ENCODE peak calls at places on chromosomes 3 and 15, in seven cellular contexts. J is endothelial cell; X is adrenal gland; B is kidney; C is AG04450; I is GM13976; R is CD8-positive, alpha-beta T cell. U is an unnamed sample.

GRCh38 chr15:52144656-52145055 is 32.1 kb upstream of the BCL2L10 start:
- DNase-seq in X (no peak), R (no peak), J (no peak), C (no peak), B (no peak), I (no peak), U (no peak)

GRCh38 chr15:38514601-38515000 is 50.0 kb downstream of the RASGRP1 start:
- DNase-seq in B (no peak), C (no peak), J (no peak), X (no peak), R (no peak), I (no peak), U (no peak)

GRCh38 chr3:188947983-188948657 is 223.7 kb upstream of the TPRG1 start:
- DNase-seq in B (peak; percentile 97), J (no peak), X (peak; percentile 98), C (no peak), R (no peak), I (no peak), U (peak; percentile 70)

GRCh38 chr3:193594946-193595689 is 2.1 kb downstream of the OPA1 start:
- DNase-seq in J (no peak), R (no peak), B (no peak), C (no peak), I (no peak), X (no peak), U (no peak)

GRCh38 chr3:46544771-46545503 is 21.2 kb downstream of the LRRC2 start:
- DNase-seq in X (no peak), J (no peak), R (no peak), I (no peak), C (no peak), B (no peak), U (no peak)

GRCh38 chr3:143090966-143091365 is 28.6 kb upstream of the CHST2 start:
- DNase-seq in R (no peak), B (no peak), I (no peak), J (no peak), C (no peak), X (no peak), U (no peak)

GRCh38 chr15:100529556-100529955 is 806 bp upstream of the CERS3 start:
- DNase-seq in R (no peak), I (no peak), B (no peak), X (no peak), J (no peak), C (no peak), U (no peak)

GRCh38 chr3:31035681-31036080 is 141.2 kb upstream of the GADL1 start:
- DNase-seq in R (no peak), B (no peak), C (no peak), I (no peak), X (no peak), J (no peak), U (no peak)

GRCh38 chr3:66740260-66740659 is 239.4 kb upstream of the LRIG1 start:
- DNase-seq in J (no peak), R (no peak), B (no peak), C (no peak), X (no peak), I (no peak), U (no peak)

GRCh38 chr3:105715372-105715771 is 153.4 kb downstream of the CBLB start:
- DNase-seq in R (no peak), I (no peak), J (no peak), B (no peak), C (peak; percentile 58), X (no peak), U (no peak)

GRCh38 chr3:17089314-17089700 is 204.6 kb downstream of the PLCL2 start:
- DNase-seq in I (no peak), X (no peak), J (no peak), C (no peak), R (no peak), B (no peak), U (no peak)

GRCh38 chr3:122398920-122399319 is 14.9 kb downstream of the FAM162A start:
- DNase-seq in X (no peak), R (no peak), I (no peak), B (no peak), C (no peak), J (no peak), U (no peak)

GRCh38 chr3:106860182-106860581 is 517.1 kb upstream of the CCDC54 start:
- DNase-seq in X (no peak), J (no peak), R (no peak), B (no peak), I (no peak), C (no peak), U (no peak)

GRCh38 chr15:69723404-69724097 is 270.9 kb downstream of the RPLP1 start:
- DNase-seq in X (no peak), I (no peak), B (no peak), J (no peak), R (no peak), C (no peak), U (no peak)

GRCh38 chr3:107683447-107683846 is 160.7 kb downstream of the BBX start:
- DNase-seq in C (no peak), R (no peak), B (no peak), I (no peak), J (no peak), X (no peak), U (no peak)

GRCh38 chr3:134249935-134250716 is 533 bp downstream of the RYK start:
- DNase-seq in R (peak; percentile 28), J (peak; percentile 72), I (peak; percentile 76), X (peak; percentile 75), C (no peak), B (peak; percentile 88), U (peak; percentile 44)

GRCh38 chr3:122299872-122300460 is 25.1 kb upstream of the CSTA start:
- DNase-seq in I (no peak), C (no peak), R (peak; percentile 7), B (no peak), X (no peak), J (peak; percentile 17), U (no peak)

GRCh38 chr3:194687638-194688206 is 2.0 kb downstream of the FAM43A start:
- DNase-seq in C (no peak), X (peak; percentile 35), I (peak; percentile 81), B (peak; percentile 93), R (peak; percentile 70), J (peak; percentile 74), U (peak; percentile 50)

GRCh38 chr3:124761250-124761796 is 31.1 kb downstream of the UMPS start:
- DNase-seq in C (peak; percentile 77), R (peak; percentile 73), J (peak; percentile 81), I (peak; percentile 81), X (peak; percentile 87), B (peak; percentile 90), U (peak; percentile 83)

GRCh38 chr3:38141952-38142273 is 3.5 kb downstream of the MYD88 start:
- DNase-seq in B (no peak), R (no peak), X (no peak), C (no peak), J (no peak), I (no peak), U (no peak)

GRCh38 chr3:38141173-38141951 is 2.9 kb downstream of the MYD88 start:
- DNase-seq in J (no peak), R (no peak), I (no peak), C (no peak), B (no peak), X (no peak), U (peak; percentile 26)

GRCh38 chr3:38142959-38143358 is 4.5 kb downstream of the MYD88 start:
- DNase-seq in B (no peak), X (no peak), I (no peak), J (no peak), R (no peak), C (no peak), U (no peak)

GRCh38 chr3:38140326-38141172 is 2.1 kb downstream of the MYD88 start:
- DNase-seq in R (no peak), B (no peak), X (no peak), J (no peak), C (no peak), I (no peak), U (no peak)

DNA sequence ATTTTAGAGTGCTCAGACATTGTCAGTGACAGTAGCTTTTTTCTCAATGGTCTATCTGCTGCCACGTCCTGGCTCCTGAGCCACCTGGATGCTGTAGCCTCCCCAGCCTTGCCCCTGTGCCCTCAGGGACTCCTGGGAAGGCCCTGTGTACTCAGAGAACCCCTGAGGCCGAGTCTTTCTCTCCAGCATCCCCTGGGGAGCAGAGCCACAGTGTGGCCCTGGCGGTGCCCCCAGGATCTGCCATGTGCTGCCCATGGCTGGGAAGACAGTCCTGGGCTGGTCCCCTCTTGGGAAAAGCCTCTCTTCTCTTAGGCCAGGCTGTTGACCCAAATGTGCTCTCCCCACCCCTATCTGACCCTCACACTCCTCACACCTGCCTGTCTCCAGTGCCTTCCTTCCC is 5.0 kb downstream of the MYD88 start:
- DNase-seq in J (no peak), I (no peak), C (no peak), X (no peak), R (no peak), B (no peak), U (no peak)
- TF ChIP-seq CTCF in J (no peak), I (no peak), C (no peak), X (no peak), R (no peak), B (no peak), U (no peak)

GRCh38 chr15:23069496-23070166 is 30.3 kb upstream of the TUBGCP5 start:
- DNase-seq in I (no peak), R (no peak), X (no peak), J (peak; percentile 14), B (no peak), C (no peak), U (no peak)
- TF ChIP-seq CTCF in I (no peak), R (no peak), X (no peak), J (peak; percentile 55), B (no peak), C (no peak), U (no peak)

DNA sequence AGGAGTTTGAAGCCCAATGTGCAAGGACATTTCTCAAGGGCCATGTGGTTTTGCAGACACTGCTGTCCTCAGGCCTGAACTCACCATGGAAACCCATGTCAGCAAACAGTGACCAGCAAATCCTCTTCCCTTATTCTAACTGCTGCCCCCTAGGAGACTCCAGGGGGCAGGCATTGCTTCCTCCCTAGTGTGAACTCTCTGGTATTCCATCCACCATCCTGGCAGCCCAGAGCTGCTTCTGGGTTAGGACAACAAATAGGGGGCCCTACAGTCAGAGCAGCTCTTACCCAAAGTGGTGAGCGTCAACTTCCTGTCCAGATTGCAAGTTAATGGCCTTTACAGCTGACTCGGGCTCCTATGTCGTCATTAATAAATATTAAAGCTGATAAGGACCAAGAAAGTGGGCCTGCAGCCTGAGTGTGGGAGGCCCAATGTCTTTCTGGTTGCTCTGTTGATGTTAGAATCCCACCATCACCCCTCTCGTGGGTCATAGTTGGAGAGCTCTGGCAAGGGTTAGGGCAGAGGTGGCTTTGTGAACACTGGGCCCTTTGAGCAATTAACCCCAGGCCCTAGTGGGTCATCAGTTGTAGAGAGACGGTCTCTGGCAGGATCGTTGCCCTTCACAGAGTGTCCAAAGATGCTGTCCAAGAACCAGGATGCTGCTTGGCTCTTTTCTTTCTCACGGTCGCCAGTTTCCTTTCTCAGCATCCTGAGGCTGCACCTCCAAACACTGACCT is 41.5 kb downstream of the TGM4 start:
- DNase-seq in I (no peak), C (no peak), B (no peak), R (no peak), J (peak; percentile 34), X (no peak), U (no peak)
- TF ChIP-seq CTCF in I (no peak), C (peak; percentile 8), B (no peak), R (no peak), J (no peak), X (no peak), U (no peak)

DNA sequence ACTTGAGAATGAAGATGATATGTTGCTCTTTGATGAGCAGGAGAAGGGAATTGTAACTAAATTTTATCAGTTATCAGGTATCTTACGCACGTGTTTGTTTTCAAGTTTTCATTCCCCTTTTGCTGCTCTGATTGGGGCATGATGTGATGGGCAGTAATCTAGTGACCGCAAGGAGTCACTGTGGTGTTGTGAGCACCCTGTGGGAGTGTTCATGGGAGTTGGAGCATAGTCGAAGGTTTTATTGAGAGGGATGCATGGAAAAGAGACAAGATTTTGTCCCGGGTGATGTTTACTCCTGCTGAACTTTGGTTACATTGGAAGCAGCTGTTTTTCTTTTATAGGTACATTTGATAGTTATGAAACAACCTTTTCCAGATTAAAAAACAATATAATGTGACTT is 2.1 kb downstream of the FAN1 start:
- DNase-seq in B (no peak), I (no peak), J (no peak), X (no peak), C (no peak), R (no peak), U (no peak)
- TF ChIP-seq CTCF in B (peak; percentile 40), I (no peak), J (no peak), X (no peak), C (peak; percentile 34), R (no peak), U (no peak)

U was measured in mesothelial cell of epicardium.